ENCODE peak calls at places on chromosome 22, in four cellular contexts. One of them, this sample, is unnamed. For H3K36me3, the result is how much of the 10 kb centered on the place peaks cover.

GRCh38 chr22:48501231-48501750 is 1326.4 kb downstream of the BRD1 start:
- DNase-seq in adrenal gland: no peak
- DNase-seq in suprapubic skin: no peak
- DNase-seq in hepatocyte: no peak
- DNase-seq in this sample: no peak

GRCh38 chr22:46421272-46421671 is 85.8 kb downstream of the TRMU start:
- DNase-seq in adrenal gland: no peak
- DNase-seq in suprapubic skin: no peak
- DNase-seq in hepatocyte: no peak
- DNase-seq in this sample: no peak

GRCh38 chr22:25205847-25206246 is 6.2 kb downstream of the CRYBB3 start:
- DNase-seq in adrenal gland: no peak
- DNase-seq in suprapubic skin: no peak
- DNase-seq in hepatocyte: no peak
- DNase-seq in this sample: no peak

GRCh38 chr22:28783786-28784671 is 11.5 kb downstream of the CCDC117 start:
- DNase-seq in adrenal gland: no peak
- DNase-seq in suprapubic skin: no peak
- DNase-seq in hepatocyte: peak
- DNase-seq in this sample: peak

GRCh38 chr22:48808038-48808960 is 1019.4 kb downstream of the BRD1 start:
- DNase-seq in adrenal gland: no peak
- DNase-seq in suprapubic skin: no peak
- DNase-seq in hepatocyte: no peak
- DNase-seq in this sample: no peak

GRCh38 chr22:45903355-45904149 is 73.4 kb downstream of the WNT7B start:
- DNase-seq in adrenal gland: peak
- DNase-seq in suprapubic skin: no peak
- DNase-seq in hepatocyte: peak
- DNase-seq in this sample: no peak

GRCh38 chr22:46803031-46803880 is 40.8 kb downstream of the TBC1D22A start:
- DNase-seq in adrenal gland: no peak
- DNase-seq in suprapubic skin: peak
- DNase-seq in hepatocyte: peak
- DNase-seq in this sample: peak

GRCh38 chr22:31977141-31977781 is 32.9 kb downstream of the YWHAH start:
- DNase-seq in adrenal gland: peak
- DNase-seq in suprapubic skin: peak
- DNase-seq in hepatocyte: peak
- DNase-seq in this sample: peak

GRCh38 chr22:29816539-29816938 is 21.5 kb downstream of the ASCC2 start:
- DNase-seq in adrenal gland: no peak
- DNase-seq in suprapubic skin: no peak
- DNase-seq in hepatocyte: no peak
- DNase-seq in this sample: no peak

GRCh38 chr22:19748139-19748538 is 12.4 kb upstream of the TBX1 start:
- DNase-seq in adrenal gland: no peak
- DNase-seq in suprapubic skin: no peak
- DNase-seq in hepatocyte: no peak
- DNase-seq in this sample: no peak

GRCh38 chr22:36565686-36566085 is 36.7 kb upstream of the EIF3D start:
- DNase-seq in adrenal gland: no peak
- DNase-seq in suprapubic skin: no peak
- DNase-seq in hepatocyte: no peak
- DNase-seq in this sample: no peak

GRCh38 chr22:50192056-50192824 is 6.5 kb downstream of the TRABD start:
- DNase-seq in adrenal gland: no peak
- DNase-seq in suprapubic skin: no peak
- DNase-seq in hepatocyte: no peak
- DNase-seq in this sample: no peak

DNA sequence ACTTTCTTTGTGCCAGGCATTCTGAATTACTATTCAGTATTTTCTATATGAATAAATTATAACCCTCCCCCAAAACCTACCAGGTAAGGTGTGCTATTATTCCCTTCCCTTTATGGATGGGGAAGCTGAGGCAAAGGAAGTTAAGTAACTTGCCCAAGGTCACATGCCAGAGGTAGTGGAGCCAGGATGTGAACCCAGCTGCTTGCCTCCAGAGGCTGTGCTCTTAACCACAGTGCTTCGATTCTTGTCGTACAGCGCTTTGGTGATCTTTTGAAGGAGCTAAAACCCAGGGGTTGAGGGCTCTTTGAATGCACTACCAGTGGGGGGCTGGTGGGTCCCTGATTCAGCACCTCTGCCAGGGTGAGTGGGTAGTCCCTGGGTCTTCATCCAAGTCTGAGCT is 18.8 kb downstream of the MCM5 start:
- DNase-seq in adrenal gland: no peak
- DNase-seq in suprapubic skin: no peak
- DNase-seq in hepatocyte: no peak
- DNase-seq in this sample: no peak
- H3K36me3 ChIP-seq in adrenal gland: under half
- H3K36me3 ChIP-seq in suprapubic skin: half or more
- H3K36me3 ChIP-seq in hepatocyte: under half
- H3K36me3 ChIP-seq in this sample: under half

GRCh38 chr22:21672107-21672629 is 6.4 kb downstream of the PPIL2 start:
- DNase-seq in adrenal gland: no peak
- DNase-seq in suprapubic skin: no peak
- DNase-seq in hepatocyte: no peak
- DNase-seq in this sample: no peak
- H3K36me3 ChIP-seq in adrenal gland: half or more
- H3K36me3 ChIP-seq in suprapubic skin: half or more
- H3K36me3 ChIP-seq in hepatocyte: under half
- H3K36me3 ChIP-seq in this sample: under half

DNA sequence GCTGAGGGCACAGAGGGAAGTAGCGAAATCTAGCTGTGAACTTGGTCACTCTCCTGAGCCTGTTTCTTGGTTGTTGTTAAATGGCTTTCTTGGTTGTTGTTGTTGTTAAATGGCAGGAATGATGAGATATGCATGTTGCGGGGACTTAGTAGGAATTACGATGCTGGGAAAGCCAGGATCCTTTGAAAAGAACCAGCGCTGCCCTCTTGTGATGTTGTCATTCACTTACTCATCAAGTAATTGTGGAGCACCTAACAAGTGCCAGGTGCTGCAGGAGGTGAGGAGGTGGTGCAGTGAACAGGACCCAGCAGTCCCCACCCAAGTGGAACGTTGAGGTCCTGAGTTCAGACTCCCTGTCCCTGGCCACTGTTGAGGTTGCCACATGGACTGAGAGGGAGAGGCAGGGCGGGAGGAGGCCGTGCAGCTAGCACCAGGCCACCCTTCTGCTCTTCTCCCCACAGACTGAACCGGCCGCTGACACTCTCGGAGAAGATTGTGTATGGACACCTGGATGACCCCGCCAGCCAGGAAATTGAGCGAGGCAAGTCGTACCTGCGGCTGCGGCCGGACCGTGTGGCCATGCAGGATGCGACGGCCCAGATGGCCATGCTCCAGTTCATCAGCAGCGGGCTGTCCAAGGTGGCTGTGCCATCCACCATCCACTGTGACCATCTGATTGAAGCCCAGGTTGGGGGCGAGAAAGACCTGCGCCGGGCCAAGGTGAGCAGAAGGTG is 36.8 kb downstream of the POLR3H start:
- DNase-seq in adrenal gland: no peak
- DNase-seq in suprapubic skin: no peak
- DNase-seq in hepatocyte: no peak
- DNase-seq in this sample: no peak
- H3K36me3 ChIP-seq in adrenal gland: under half
- H3K36me3 ChIP-seq in suprapubic skin: half or more
- H3K36me3 ChIP-seq in hepatocyte: under half
- H3K36me3 ChIP-seq in this sample: under half

GRCh38 chr22:37757663-37758062 is 50.1 kb upstream of the GCAT start:
- DNase-seq in adrenal gland: no peak
- DNase-seq in suprapubic skin: no peak
- DNase-seq in hepatocyte: no peak
- DNase-seq in this sample: no peak
- H3K36me3 ChIP-seq in adrenal gland: half or more
- H3K36me3 ChIP-seq in suprapubic skin: half or more
- H3K36me3 ChIP-seq in hepatocyte: under half
- H3K36me3 ChIP-seq in this sample: under half

DNA sequence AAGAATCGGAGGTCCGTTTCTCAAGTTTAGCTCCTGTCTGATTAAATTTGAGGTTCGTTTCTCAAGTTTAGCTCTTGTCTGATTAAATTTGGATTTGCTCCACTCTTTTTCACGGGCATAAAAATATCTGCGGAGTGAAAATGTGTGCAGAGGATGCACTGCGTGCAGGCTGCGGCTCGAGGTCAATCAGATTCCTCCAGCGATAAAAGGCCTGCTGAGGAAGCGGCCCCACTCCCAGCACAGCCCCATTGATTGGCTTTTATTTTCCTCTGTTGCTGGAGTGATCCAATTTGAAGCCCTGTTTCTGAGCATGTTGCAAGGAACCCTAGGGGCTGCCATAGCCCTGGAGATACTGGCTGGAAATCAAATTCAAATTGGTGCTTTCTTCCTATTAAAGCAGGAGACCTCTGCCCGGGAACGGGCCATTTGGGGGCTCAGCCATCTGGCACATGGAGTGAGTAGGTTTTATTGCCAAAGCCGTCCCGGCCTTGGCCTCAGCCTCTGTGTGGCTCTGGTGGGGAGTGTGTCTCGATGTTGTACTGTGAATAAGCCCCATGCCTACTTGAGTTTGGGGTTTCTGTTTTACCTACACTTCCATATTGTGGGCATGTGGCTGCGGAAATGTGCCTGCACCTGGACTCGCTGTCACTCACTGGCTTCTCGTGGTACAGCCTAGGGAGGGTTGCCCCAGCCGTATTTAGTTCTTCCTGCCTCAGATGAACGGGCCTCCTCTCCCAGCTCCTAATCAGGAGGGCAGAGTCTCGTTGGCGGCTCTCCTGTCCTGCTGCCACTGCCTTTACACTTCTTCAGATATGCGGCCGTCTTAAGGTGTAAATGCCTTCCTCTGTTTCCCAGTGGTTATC is 25.5 kb downstream of the PARVB start:
- DNase-seq in adrenal gland: peak
- DNase-seq in suprapubic skin: no peak
- DNase-seq in hepatocyte: no peak
- DNase-seq in this sample: no peak
- H3K36me3 ChIP-seq in adrenal gland: under half
- H3K36me3 ChIP-seq in suprapubic skin: under half
- H3K36me3 ChIP-seq in hepatocyte: under half
- H3K36me3 ChIP-seq in this sample: under half

DNA sequence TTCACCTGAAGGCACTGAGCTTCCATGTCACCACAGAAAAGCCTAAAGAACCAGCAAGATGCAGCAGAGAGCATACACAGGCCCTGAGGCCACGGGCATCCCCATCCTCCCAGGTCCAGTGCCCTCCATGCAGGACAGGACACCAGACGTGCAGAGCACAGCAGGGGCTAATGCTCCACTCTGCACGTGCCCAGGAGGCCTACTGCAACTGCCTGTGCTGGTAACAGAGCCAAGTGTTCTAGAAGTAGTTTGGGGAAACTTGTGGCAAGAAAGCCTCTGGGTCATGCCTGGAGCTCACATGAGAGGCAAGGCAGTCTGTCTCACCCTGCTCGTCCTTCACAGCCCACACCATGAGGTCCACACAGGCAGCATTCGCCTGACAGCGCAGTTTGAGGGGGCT is 30.7 kb downstream of the SERPIND1 start:
- DNase-seq in adrenal gland: no peak
- DNase-seq in suprapubic skin: no peak
- DNase-seq in hepatocyte: no peak
- DNase-seq in this sample: no peak
- H3K36me3 ChIP-seq in adrenal gland: half or more
- H3K36me3 ChIP-seq in suprapubic skin: half or more
- H3K36me3 ChIP-seq in hepatocyte: under half
- H3K36me3 ChIP-seq in this sample: under half

DNA sequence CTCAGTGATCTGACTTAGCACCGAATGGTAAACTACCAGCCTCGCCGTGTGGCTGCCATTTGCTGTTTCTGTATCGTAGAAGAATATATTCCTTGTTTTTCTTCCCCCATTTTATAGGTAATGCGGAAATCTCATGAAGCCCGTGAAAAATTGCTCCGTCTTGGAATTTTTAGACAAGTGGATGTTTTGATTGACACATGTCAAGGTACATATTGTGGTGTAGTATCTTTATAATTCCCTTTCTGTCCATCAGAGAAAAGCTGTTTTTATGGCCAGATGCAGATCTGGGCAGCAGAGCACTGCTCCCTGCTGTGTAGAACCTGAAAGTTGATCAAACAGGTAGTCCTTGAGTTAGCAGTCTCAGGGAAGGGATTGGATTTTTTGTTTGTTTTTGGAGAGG is 13.4 kb downstream of the SAMM50 start:
- DNase-seq in adrenal gland: no peak
- DNase-seq in suprapubic skin: no peak
- DNase-seq in hepatocyte: no peak
- DNase-seq in this sample: no peak
- H3K36me3 ChIP-seq in adrenal gland: half or more
- H3K36me3 ChIP-seq in suprapubic skin: half or more
- H3K36me3 ChIP-seq in hepatocyte: under half
- H3K36me3 ChIP-seq in this sample: under half

This sample was measured in colonic mucosa.